ENCODE peak calls at places on chromosomes 4 and X, in four cellular contexts. F, R, Z and X are unnamed samples.

GRCh38 chrX:42695800-42696358 is 82.1 kb downstream of the PPP1R2C start:
- DNase-seq in F (no peak), R (no peak), Z (no peak), X (no peak)

GRCh38 chr4:184957451-184958115 is 60.7 kb upstream of the HELT start:
- DNase-seq in F (no peak), R (peak), Z (no peak), X (no peak)

GRCh38 chr4:144962300-144962699 is 135.7 kb downstream of the ANAPC10 start:
- DNase-seq in F (peak), R (peak), Z (no peak), X (no peak)

GRCh38 chr4:92368648-92369047 is 64.9 kb downstream of the GRID2 start:
- DNase-seq in F (no peak), R (no peak), Z (no peak), X (no peak)

GRCh38 chr4:52343595-52343994 is 292.5 kb downstream of the SPATA18 start:
- DNase-seq in F (no peak), R (no peak), Z (no peak), X (no peak)

GRCh38 chr4:26238782-26239647 is 81.8 kb upstream of the RBPJ start:
- DNase-seq in F (peak), R (no peak), Z (peak), X (no peak)

GRCh38 chr4:185020293-185020808 is 2.1 kb downstream of the HELT start:
- DNase-seq in F (peak), R (peak), Z (peak), X (no peak)

GRCh38 chr4:140186651-140187315 is 32.8 kb upstream of the MAML3 start:
- DNase-seq in F (no peak), R (no peak), Z (peak), X (no peak)

GRCh38 chr4:144645621-144646522 is at the start of gene HHIP:
- DNase-seq in F (peak), R (peak), Z (peak), X (no peak)

GRCh38 chr4:126106658-126107057 is 791.9 kb downstream of the FAT4 start:
- DNase-seq in F (peak), R (peak), Z (no peak), X (no peak)

GRCh38 chrX:107673933-107674479 is 45.7 kb downstream of the PRPS1 start:
- DNase-seq in F (peak), R (peak), Z (peak), X (peak)

GRCh38 chrX:115499112-115499805 is 61.7 kb upstream of the PLS3 start:
- DNase-seq in F (no peak), R (no peak), Z (no peak), X (no peak)

GRCh38 chrX:38817004-38817703 is 15.9 kb downstream of the MID1IP1 start:
- DNase-seq in F (peak), R (peak), Z (peak), X (no peak)

GRCh38 chrX:100976211-100976610 is 6.7 kb downstream of the ARL13A start:
- DNase-seq in F (no peak), R (no peak), Z (peak), X (no peak)

GRCh38 chr4:57424231-57424897 is 314.2 kb upstream of the IGFBP7 start:
- DNase-seq in F (no peak), R (no peak), Z (peak), X (no peak)

GRCh38 chr4:93384897-93385296 is 443.7 kb upstream of the ATOH1 start:
- DNase-seq in F (no peak), R (no peak), Z (peak), X (no peak)

GRCh38 chrX:77910108-77910840 is at the start of gene ATP7A:
- DNase-seq in F (peak), R (peak), Z (peak), X (peak)

GRCh38 chr4:124188601-124189000 is 523.9 kb downstream of the ANKRD50 start:
- DNase-seq in F (no peak), R (no peak), Z (no peak), X (no peak)

GRCh38 chrX:31092476-31092875 is 20.6 kb upstream of the FTHL17 start:
- DNase-seq in F (no peak), R (no peak), Z (no peak), X (no peak)

GRCh38 chrX:639151-639550 is 8.6 kb downstream of the SHOX start:
- DNase-seq in F (no peak), R (no peak), Z (no peak), X (no peak)

GRCh38 chr4:123786955-123787354 is 390.4 kb downstream of the SPRY1 start:
- DNase-seq in F (no peak), R (no peak), Z (peak), X (no peak)

GRCh38 chr4:169314906-169315305 is 44.1 kb upstream of the SH3RF1 start:
- DNase-seq in F (no peak), R (no peak), Z (peak), X (no peak)

GRCh38 chrX:131821945-131822622 is 201.0 kb upstream of the STK26 start:
- DNase-seq in F (no peak), R (no peak), Z (no peak), X (no peak)

GRCh38 chr4:7987148-7987989 is 47.7 kb upstream of the AFAP1 start:
- DNase-seq in F (peak), R (peak), Z (peak), X (peak)

GRCh38 chr4:98746530-98746929 is 88.1 kb upstream of the TSPAN5 start:
- DNase-seq in F (no peak), R (no peak), Z (peak), X (no peak)

GRCh38 chr4:146202665-146203064 is 11.7 kb upstream of the REELD1 start:
- DNase-seq in F (no peak), R (no peak), Z (no peak), X (no peak)

GRCh38 chr4:112885897-112886296 is 163.6 kb upstream of the ANK2 start:
- DNase-seq in F (peak), R (no peak), Z (no peak), X (no peak)

GRCh38 chrX:101417981-101418841 is 10.2 kb downstream of the HNRNPH2 start:
- DNase-seq in F (peak), R (peak), Z (peak), X (peak)

GRCh38 chr4:188218392-188218791 is 79.2 kb downstream of the TRIML1 start:
- DNase-seq in F (peak), R (peak), Z (no peak), X (no peak)

GRCh38 chrX:40041915-40042314 is 55.8 kb downstream of the BCOR start:
- DNase-seq in F (no peak), R (no peak), Z (no peak), X (no peak)

GRCh38 chr4:105966046-105966445 is 70.8 kb downstream of the NPNT start:
- DNase-seq in F (peak), R (no peak), Z (peak), X (no peak)

GRCh38 chr4:81392164-81392563 is 79.5 kb downstream of the RASGEF1B start:
- DNase-seq in F (no peak), R (no peak), Z (no peak), X (no peak)

GRCh38 chr4:61478340-61478739 is 278.2 kb downstream of the ADGRL3 start:
- DNase-seq in F (no peak), R (no peak), Z (no peak), X (no peak)

GRCh38 chr4:6824071-6824470 is 41.5 kb downstream of the KIAA0232 start:
- DNase-seq in F (no peak), R (no peak), Z (peak), X (no peak)

GRCh38 chr4:158200214-158200613 is 10.1 kb upstream of the TMEM144 start:
- DNase-seq in F (no peak), R (no peak), Z (no peak), X (no peak)

GRCh38 chr4:80619070-80619674 is 283.6 kb downstream of the CFAP299 start:
- DNase-seq in F (peak), R (no peak), Z (no peak), X (no peak)

GRCh38 chr4:118585015-118585414 is 100.2 kb upstream of the METTL14 start:
- DNase-seq in F (no peak), R (no peak), Z (no peak), X (no peak)

GRCh38 chrX:56751071-56751470 is 22.0 kb downstream of the NBDY start:
- DNase-seq in F (no peak), R (no peak), Z (no peak), X (no peak)

GRCh38 chrX:148811236-148811635 is 310.8 kb downstream of the AFF2 start:
- DNase-seq in F (no peak), R (no peak), Z (peak), X (no peak)

GRCh38 chrX:155819525-155819924 is 61.6 kb upstream of the VAMP7 start:
- DNase-seq in F (peak), R (peak), Z (peak), X (no peak)

GRCh38 chrX:155819966-155820491 is 61.1 kb upstream of the VAMP7 start:
- DNase-seq in F (peak), R (peak), Z (peak), X (peak)
- TF ChIP-seq CTCF in F (peak), R (peak), Z (peak), X (peak)

DNA sequence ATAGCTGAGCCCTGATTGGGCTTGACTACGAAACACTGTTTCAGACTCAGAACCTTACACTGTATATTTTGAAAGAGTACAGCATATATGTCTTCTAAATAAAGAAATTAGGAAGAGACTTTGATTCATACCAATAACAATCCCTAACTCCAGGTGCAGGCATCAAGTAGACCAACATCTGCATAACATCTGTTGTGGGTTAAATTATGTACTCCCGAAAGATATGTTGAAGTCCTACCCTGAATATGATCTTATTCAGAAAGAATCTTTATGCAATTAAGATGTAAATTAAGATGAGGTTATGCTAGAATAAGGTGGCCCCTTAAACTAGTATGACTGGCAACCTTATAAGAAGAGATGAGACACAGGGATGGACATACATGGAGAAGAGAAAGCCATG is 117.9 kb downstream of the INPP4B start:
- DNase-seq in F (no peak), R (no peak), Z (peak), X (no peak)
- TF ChIP-seq CTCF in F (no peak), R (no peak), Z (no peak), X (no peak)

GRCh38 chr4:148808416-148808815 is 366.2 kb upstream of the NR3C2 start:
- DNase-seq in F (no peak), R (no peak), Z (no peak), X (no peak)

GRCh38 chr4:148810461-148810860 is 368.2 kb upstream of the NR3C2 start:
- DNase-seq in F (no peak), R (no peak), Z (no peak), X (no peak)

GRCh38 chr4:148813289-148813688 is 371.1 kb upstream of the NR3C2 start:
- DNase-seq in F (no peak), R (no peak), Z (no peak), X (no peak)

GRCh38 chr4:148814030-148814429 is 371.8 kb upstream of the NR3C2 start:
- DNase-seq in F (no peak), R (no peak), Z (no peak), X (no peak)
- TF ChIP-seq CTCF in F (no peak), R (no peak), Z (no peak), X (no peak)

GRCh38 chrX:153603131-153603656 is 4.3 kb upstream of the CCNQ start:
- DNase-seq in F (no peak), R (no peak), Z (no peak), X (no peak)

GRCh38 chrX:153609917-153610833 is 11.2 kb upstream of the CCNQ start:
- DNase-seq in F (peak), R (peak), Z (peak), X (peak)

GRCh38 chrX:153608821-153609220 is 9.9 kb upstream of the CCNQ start:
- DNase-seq in F (no peak), R (no peak), Z (peak), X (no peak)

GRCh38 chrX:153608376-153608775 is 9.4 kb upstream of the CCNQ start:
- DNase-seq in F (no peak), R (no peak), Z (no peak), X (no peak)

DNA sequence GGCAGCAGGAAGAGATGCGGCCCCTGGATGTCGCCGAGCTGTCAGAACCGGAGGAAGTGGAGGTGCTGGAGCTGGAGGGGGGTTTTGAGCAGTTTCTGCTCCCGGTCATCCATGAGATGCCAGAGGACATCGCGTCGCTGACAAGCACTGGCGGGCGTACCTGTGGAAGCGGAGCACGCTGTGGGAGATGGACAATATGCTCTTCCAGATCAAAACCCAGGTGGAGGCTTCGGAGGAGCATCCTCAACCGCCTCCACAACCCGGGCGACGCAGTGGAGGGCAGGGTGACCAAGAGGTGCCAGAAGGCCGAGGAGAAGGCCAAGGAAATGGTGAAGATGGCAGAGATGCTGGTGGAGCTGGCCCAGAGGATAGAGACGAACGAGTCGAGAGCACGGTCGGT is 7.6 kb upstream of the CCNQ start:
- DNase-seq in F (no peak), R (no peak), Z (no peak), X (no peak)
- TF ChIP-seq CTCF in F (no peak), R (no peak), Z (no peak), X (no peak)

GRCh38 chr4:102343964-102344519 is 1.2 kb downstream of the SLC39A8 start:
- DNase-seq in F (no peak), R (no peak), Z (peak), X (no peak)

GRCh38 chr4:102345795-102346100 is 466 bp upstream of the SLC39A8 start:
- DNase-seq in F (no peak), R (no peak), Z (no peak), X (no peak)

GRCh38 chr4:102342404-102343074 is 2.7 kb downstream of the SLC39A8 start:
- DNase-seq in F (no peak), R (no peak), Z (no peak), X (no peak)

GRCh38 chr4:102344955-102345794 is at the start of gene SLC39A8:
- DNase-seq in F (peak), R (peak), Z (peak), X (peak)

DNA sequence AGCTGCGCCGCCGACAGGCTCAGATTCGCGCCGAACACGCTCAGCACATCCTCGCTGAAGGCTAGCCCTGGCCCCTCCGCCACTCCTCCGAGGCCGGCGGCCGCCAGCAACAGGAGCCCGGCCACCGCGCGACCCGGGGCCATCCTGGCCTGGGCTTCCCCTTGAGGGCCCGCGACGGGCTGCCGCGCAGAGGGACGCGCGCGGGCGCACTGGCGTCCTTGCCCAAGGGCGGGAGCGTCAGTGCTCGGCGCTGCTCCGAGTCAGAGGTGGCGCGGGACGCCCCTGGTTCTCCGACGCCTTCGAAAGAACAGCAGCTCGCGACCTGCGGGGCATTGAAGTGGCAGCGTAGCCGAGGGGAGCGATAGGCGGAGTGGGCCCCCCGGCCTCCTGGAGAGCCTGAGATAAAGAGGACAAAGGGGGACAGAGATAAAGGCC is 745 bp downstream of the SLC39A8 start:
- DNase-seq in F (peak), R (peak), Z (peak), X (peak)
- TF ChIP-seq CTCF in F (no peak), R (no peak), Z (no peak), X (no peak)

DNA sequence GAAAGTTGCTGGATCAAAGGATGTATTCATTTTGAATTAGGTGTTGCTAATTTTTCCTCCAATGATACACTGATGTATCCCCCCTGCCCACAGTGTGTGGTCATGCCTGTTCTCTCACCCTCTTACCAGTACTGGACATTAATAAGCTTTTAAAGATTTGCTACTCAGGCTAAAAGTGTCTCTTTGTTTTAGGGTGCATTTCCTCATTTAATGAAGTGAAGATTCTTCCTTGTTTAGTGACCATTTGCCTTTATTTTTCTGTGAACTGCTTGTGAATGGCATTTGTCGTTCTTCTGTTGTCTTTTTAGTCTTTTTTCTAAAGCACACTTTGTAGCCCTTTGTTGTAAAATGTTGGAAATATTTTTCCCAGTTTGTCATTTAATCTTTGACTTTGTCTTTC is 5.0 kb downstream of the MSMO1 start:
- DNase-seq in F (no peak), R (no peak), Z (no peak), X (no peak)
- TF ChIP-seq CTCF in F (no peak), R (no peak), Z (no peak), X (no peak)

DNA sequence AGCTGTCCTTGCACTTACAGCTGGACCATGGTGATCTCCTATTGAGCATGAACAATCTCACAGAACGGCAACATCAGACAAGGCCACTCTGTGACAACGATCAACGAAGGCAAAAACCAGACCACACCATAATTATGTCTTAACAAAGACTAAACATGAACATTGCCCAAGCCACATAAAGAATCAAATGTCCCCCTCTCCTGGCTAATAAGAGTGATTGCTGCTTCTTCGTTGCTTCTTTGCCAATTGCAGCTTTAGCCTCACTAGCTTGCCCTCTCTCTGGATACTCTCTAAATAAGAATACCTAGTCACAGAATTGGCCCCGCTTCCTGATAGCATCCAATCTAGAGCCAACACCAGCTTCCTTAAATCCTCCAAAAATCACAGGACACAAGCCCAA is 41.5 kb upstream of the PGRMC1 start:
- DNase-seq in F (peak), R (no peak), Z (peak), X (no peak)
- TF ChIP-seq CTCF in F (no peak), R (peak), Z (no peak), X (no peak)

GRCh38 chr4:128298129-128298758 is 10.6 kb upstream of the PGRMC2 start:
- DNase-seq in F (no peak), R (no peak), Z (no peak), X (no peak)
- TF ChIP-seq CTCF in F (no peak), R (no peak), Z (no peak), X (no peak)

DNA sequence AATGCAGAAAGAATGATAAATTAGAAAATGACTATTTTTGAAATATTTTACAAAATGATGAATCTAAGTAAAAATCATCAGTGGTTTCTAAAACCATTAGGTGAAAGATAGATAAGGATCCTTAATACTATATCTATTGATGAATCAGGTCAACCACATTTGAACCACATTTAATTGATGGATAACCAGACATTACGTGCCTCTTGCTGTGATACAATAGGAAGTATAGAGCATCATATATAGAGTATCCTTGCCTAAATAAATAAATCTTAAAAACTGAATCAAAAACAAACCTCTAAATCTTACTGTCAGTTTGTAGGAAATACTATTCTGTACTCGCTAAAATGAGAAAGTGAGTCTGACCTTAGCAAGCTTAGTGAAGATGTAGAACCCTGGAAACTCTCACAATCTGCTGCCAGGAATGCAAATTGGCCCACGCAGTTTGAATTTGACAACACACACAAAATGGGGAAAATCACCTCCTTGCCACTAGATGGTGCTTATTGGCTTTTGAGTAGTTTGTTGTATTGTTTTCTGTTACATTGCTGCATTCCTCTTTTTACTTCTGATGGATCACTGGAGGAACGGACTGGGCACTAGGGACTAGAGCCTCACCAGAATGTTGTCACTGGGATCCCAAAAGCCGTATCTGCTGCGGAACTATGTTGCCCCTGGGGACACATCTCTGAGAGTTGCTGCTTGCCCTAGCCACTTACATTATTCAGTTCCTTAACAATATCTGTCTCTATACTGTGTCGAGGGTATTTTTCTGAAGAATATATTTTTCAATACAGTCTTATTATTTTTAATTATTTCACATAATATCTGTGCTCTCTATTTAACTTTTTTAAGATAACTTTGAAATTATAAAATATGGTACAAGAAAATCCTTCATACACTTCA is 25.4 kb upstream of the SLAIN2 start:
- DNase-seq in F (peak), R (peak), Z (peak), X (no peak)
- TF ChIP-seq CTCF in F (peak), R (peak), Z (peak), X (peak)